ENCODE peak calls at places on chromosomes 6 and 20, in seven cellular contexts. A, P, D, V, J, N and M are unnamed samples.

GRCh38 chr20:9480066-9480465 is 34.3 kb upstream of the LAMP5 start:
- DNase-seq in A (no peak), P (no peak), D (no peak), V (peak; percentile 77), J (no peak), N (no peak), M (no peak)

GRCh38 chr6:137258170-137258569 is 39.0 kb upstream of the IFNGR1 start:
- DNase-seq in A (peak; percentile 60), P (no peak), D (no peak), V (no peak), J (peak; percentile 31), N (no peak), M (no peak)

GRCh38 chr6:1724616-1725015 is 114.9 kb downstream of the FOXC1 start:
- DNase-seq in A (peak; percentile 18), P (peak; percentile 53), D (no peak), V (no peak), J (no peak), N (no peak), M (no peak)

GRCh38 chr6:70277480-70277879 is 25.4 kb downstream of the COL9A1 start:
- DNase-seq in A (peak; percentile 55), P (no peak), D (no peak), V (no peak), J (peak; percentile 3), N (no peak), M (peak; percentile 2)

GRCh38 chr6:37525460-37526357 is 26.0 kb upstream of the CCDC167 start:
- DNase-seq in A (peak; percentile 34), P (no peak), D (peak; percentile 81), V (no peak), J (no peak), N (peak; percentile 69), M (no peak)

GRCh38 chr6:11161031-11161966 is 49.8 kb upstream of the ERVFRD-1 start:
- DNase-seq in A (peak; percentile 49), P (no peak), D (no peak), V (no peak), J (peak; percentile 45), N (no peak), M (no peak)

GRCh38 chr20:63538204-63539091 is 1.3 kb upstream of the PTK6 start:
- DNase-seq in A (peak; percentile 38), P (no peak), D (no peak), V (no peak), J (peak; percentile 26), N (no peak), M (no peak)

GRCh38 chr20:1619861-1620444 is at the start of gene SIRPB1:
- DNase-seq in A (no peak), P (no peak), D (no peak), V (no peak), J (no peak), N (no peak), M (no peak)

GRCh38 chr6:148835920-148836441 is 89.2 kb downstream of the UST start:
- DNase-seq in A (peak; percentile 83), P (no peak), D (no peak), V (no peak), J (peak; percentile 98), N (no peak), M (peak; percentile 67)
- H3K4me3 ChIP-seq in A (no peak overlapping the region), P (no peak overlapping the region), D (no peak overlapping the region), V (no peak overlapping the region), J (peak overlapping the region; percentile 5), N (no peak overlapping the region), M (no peak overlapping the region)

DNA sequence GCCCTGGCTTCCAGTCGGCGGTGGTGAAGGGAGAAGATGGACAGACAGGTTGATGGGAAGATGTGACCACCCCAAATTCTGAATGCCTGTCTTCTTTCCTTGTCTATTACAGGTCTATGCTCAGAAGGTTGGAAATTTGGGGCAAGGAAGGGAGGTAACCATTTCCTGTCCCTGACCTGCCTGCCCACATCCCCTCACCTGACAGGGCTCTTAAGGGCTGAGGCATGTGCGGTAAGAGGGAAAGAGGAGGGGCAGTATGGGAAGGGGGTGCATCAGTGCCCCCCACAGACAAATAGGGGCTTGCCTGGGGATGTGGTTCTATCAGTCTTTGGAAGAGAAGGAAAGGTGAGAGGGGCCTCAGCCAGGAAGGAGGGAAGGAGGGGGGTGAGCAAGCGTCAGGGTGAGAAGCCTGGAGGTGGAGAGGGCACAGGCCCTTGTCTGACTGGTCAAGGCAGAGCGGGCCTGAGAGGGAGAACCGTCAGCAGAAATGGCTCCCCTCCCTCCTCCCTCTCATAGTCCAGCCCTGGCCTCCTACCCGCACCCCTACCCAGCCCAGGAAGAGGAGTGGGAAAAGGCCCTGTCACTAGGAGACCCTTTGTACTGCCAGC is 104.5 kb upstream of the FOXP4 start:
- DNase-seq in A (no peak), P (no peak), D (peak; percentile 82), V (no peak), J (no peak), N (no peak), M (no peak)
- H3K4me3 ChIP-seq in A (no peak overlapping the region), P (no peak overlapping the region), D (no peak overlapping the region), V (no peak overlapping the region), J (no peak overlapping the region), N (no peak overlapping the region), M (no peak overlapping the region)

DNA sequence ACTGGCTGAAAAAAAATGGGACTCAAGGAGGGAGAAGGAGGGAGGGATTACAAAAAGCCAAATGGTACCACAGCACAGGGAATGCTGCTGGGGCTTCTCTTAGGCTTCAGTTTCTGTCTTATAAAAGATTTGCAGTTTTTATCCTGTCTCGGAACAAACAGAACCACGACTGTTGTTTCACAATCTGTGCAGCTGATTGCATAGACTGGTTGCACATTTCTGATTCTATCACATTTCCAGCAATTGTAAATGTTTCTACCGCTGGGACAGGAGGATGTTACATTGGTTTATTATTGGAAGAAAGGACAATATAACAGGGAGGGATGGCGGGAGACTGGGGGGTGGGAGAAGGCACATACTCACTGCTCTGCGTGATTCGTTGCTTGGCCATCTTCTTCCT is 73.5 kb upstream of the ARID1B start:
- DNase-seq in A (peak; percentile 41), P (no peak), D (no peak), V (no peak), J (peak; percentile 12), N (no peak), M (no peak)
- H3K4me3 ChIP-seq in A (no peak overlapping the region), P (no peak overlapping the region), D (no peak overlapping the region), V (no peak overlapping the region), J (no peak overlapping the region), N (no peak overlapping the region), M (no peak overlapping the region)

GRCh38 chr6:46015119-46015968 is at the start of gene CLIC5:
- DNase-seq in A (no peak), P (peak; percentile 77), D (peak; percentile 65), V (no peak), J (no peak), N (peak; percentile 81), M (no peak)
- H3K4me3 ChIP-seq in A (no peak within 1 kb of the TSS), P (peak within 1 kb of the TSS; percentile 79), D (peak within 1 kb of the TSS; percentile 66), V (no peak within 1 kb of the TSS), J (no peak within 1 kb of the TSS), N (peak within 1 kb of the TSS; percentile 77), M (peak within 1 kb of the TSS; percentile 24)

GRCh38 chr20:38180781-38181180 is 15.7 kb upstream of the TGM2 start:
- DNase-seq in A (no peak), P (no peak), D (no peak), V (no peak), J (no peak), N (no peak), M (no peak)
- H3K4me3 ChIP-seq in A (no peak overlapping the region), P (no peak overlapping the region), D (no peak overlapping the region), V (no peak overlapping the region), J (no peak overlapping the region), N (no peak overlapping the region), M (no peak overlapping the region)

DNA sequence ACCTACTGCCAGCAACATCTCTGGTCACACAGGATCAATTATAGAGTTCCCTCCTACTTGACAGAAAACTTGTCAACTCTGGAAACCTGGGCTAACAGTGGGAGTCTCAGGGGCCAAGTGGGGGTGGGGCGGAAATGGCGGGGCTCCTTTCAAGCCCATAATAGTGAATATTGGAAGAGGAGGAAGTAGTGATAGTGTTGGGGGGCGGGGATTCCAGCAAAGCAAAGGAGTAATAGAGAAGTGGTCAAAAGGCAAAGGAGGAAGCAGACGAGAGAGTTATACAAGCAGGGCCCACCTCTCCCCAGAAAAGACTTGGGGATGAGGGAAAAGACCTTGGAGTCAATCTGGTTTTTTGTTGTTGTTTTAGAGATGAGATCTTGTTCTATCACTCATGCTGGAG is 2.1 kb downstream of the DEF6 start:
- DNase-seq in A (no peak), P (peak; percentile 39), D (no peak), V (no peak), J (no peak), N (no peak), M (no peak)
- H3K4me3 ChIP-seq in A (no peak overlapping the region), P (no peak overlapping the region), D (no peak overlapping the region), V (no peak overlapping the region), J (no peak overlapping the region), N (no peak overlapping the region), M (no peak overlapping the region)

DNA sequence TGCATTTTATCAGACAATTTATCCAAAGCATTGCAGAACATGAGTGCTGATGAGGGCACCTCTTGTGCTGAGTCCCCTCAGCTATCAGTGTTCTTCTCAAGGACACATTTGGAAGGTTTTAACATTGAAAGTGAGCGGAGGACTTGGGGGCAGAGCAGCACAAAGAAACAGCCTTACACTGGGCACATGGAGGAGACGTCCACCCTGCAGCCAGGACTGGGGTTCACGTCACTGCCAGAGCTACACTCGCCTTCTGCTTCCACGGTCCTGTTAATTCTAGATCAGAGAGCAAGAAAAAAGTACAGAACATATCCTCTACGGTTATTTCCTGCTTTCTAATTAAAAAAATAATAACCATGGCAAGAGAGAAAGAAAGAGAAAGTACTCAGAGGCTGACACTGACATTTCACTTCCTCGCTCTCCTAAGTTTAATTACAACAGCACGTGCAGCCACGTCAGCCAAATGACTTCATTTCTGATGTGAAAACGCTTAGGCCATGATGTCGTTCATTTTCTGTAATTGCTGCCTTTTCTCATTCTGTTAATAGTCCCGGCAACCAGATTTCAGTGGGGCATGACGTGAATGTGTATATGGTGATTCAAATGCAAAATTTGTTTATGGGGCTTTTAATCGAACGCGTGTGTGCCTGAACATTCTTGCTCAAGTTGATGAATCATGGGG is 5.1 kb downstream of the PRND start:
- DNase-seq in A (peak; percentile 69), P (no peak), D (no peak), V (no peak), J (peak; percentile 70), N (peak; percentile 28), M (peak; percentile 41)
- H3K4me3 ChIP-seq in A (no peak overlapping the region), P (peak overlapping the region; percentile 42), D (no peak overlapping the region), V (no peak overlapping the region), J (peak overlapping the region; percentile 43), N (no peak overlapping the region), M (peak overlapping the region; percentile 1)